ENCODE peak calls at places on chromosomes 4 and X, in five cellular contexts. O, M, G, D and H are unnamed samples.

GRCh38 chr4:722851-723360 is 17.3 kb downstream of the PCGF3 start:
- DNase-seq in G (no peak), M (no peak), D (no peak), O (no peak), H (no peak)

GRCh38 chr4:80532674-80533333 is 197.3 kb downstream of the CFAP299 start:
- DNase-seq in G (no peak), D (no peak), M (no peak), O (no peak), H (no peak)

GRCh38 chr4:63361628-63362027 is 1047.6 kb downstream of the TECRL start:
- DNase-seq in G (no peak), M (no peak), O (no peak), D (no peak), H (no peak)

GRCh38 chrX:112769034-112769433 is 71.6 kb downstream of the AMOT start:
- DNase-seq in O (no peak), M (no peak), D (no peak), G (no peak), H (no peak)

GRCh38 chr4:11529625-11530201 is 101.0 kb upstream of the HS3ST1 start:
- DNase-seq in G (no peak), O (no peak), D (no peak), M (no peak), H (no peak)

GRCh38 chr4:20982544-20982943 is 282.3 kb downstream of the PACRGL start:
- DNase-seq in G (no peak), D (no peak), M (no peak), O (no peak), H (no peak)

GRCh38 chrX:110208092-110208491 is 109.8 kb downstream of the AMMECR1 start:
- DNase-seq in M (no peak), G (no peak), O (no peak), D (no peak), H (no peak)

GRCh38 chr4:127219247-127219646 is 413.5 kb upstream of the INTU start:
- DNase-seq in G (no peak), M (no peak), D (no peak), O (no peak), H (no peak)

GRCh38 chr4:148850257-148850995 is 408.2 kb upstream of the NR3C2 start:
- DNase-seq in M (no peak), O (no peak), D (no peak), G (no peak), H (peak; percentile 20)

GRCh38 chr4:140811429-140811828 is 55.2 kb upstream of the TBC1D9 start:
- DNase-seq in G (no peak), O (no peak), M (no peak), D (no peak), H (no peak)

GRCh38 chrX:110418220-110418856 is 59.7 kb downstream of the RTL9 start:
- DNase-seq in M (peak; percentile 76), O (no peak), G (no peak), D (no peak), H (no peak)

GRCh38 chr4:128844931-128845330 is 35.4 kb downstream of the JADE1 start:
- DNase-seq in G (no peak), M (no peak), D (no peak), O (no peak), H (peak; percentile 33)

GRCh38 chr4:107937040-107937439 is 5.7 kb downstream of the CYP2U1 start:
- DNase-seq in M (no peak), O (no peak), G (no peak), D (no peak), H (no peak)

GRCh38 chrX:10570601-10571000 is 49.8 kb downstream of the MID1 start:
- DNase-seq in D (no peak), M (no peak), O (no peak), G (no peak), H (no peak)

GRCh38 chrX:154044045-154044444 is 24.3 kb upstream of the IRAK1 start:
- DNase-seq in D (no peak), O (no peak), M (no peak), G (no peak), H (no peak)

GRCh38 chr4:153001626-153002025 is 65.5 kb downstream of the FHDC1 start:
- DNase-seq in O (no peak), D (no peak), M (no peak), G (no peak), H (no peak)

GRCh38 chr4:948101-948935 is 16.1 kb downstream of the TMEM175 start:
- DNase-seq in O (no peak), M (no peak), G (no peak), D (no peak), H (peak; percentile 50)

GRCh38 chr4:32700838-32701237 is 1980.7 kb downstream of the PCDH7 start:
- DNase-seq in G (no peak), D (no peak), M (no peak), O (no peak), H (peak; percentile 81)

GRCh38 chr4:6474053-6474568 is 1.7 kb upstream of the PPP2R2C start:
- DNase-seq in G (no peak), O (no peak), D (no peak), M (peak; percentile 59), H (peak; percentile 12)

GRCh38 chr4:175930471-175930870 is 118.4 kb upstream of the GPM6A start:
- DNase-seq in M (no peak), O (no peak), G (no peak), D (no peak), H (no peak)

GRCh38 chrX:53056292-53056691 is 7.7 kb downstream of the GPR173 start:
- DNase-seq in O (no peak), M (no peak), G (no peak), D (no peak), H (no peak)

GRCh38 chr4:176150704-176151103 is 44.7 kb downstream of the SPATA4 start:
- DNase-seq in D (no peak), O (no peak), M (no peak), G (no peak), H (no peak)

GRCh38 chr4:122700178-122700725 is 32.3 kb upstream of the BBS12 start:
- DNase-seq in G (no peak), O (no peak), M (no peak), D (no peak), H (peak; percentile 12)
- TF ChIP-seq SUZ12 in G (no peak), O (no peak), M (no peak), D (no peak), H (no peak)

DNA sequence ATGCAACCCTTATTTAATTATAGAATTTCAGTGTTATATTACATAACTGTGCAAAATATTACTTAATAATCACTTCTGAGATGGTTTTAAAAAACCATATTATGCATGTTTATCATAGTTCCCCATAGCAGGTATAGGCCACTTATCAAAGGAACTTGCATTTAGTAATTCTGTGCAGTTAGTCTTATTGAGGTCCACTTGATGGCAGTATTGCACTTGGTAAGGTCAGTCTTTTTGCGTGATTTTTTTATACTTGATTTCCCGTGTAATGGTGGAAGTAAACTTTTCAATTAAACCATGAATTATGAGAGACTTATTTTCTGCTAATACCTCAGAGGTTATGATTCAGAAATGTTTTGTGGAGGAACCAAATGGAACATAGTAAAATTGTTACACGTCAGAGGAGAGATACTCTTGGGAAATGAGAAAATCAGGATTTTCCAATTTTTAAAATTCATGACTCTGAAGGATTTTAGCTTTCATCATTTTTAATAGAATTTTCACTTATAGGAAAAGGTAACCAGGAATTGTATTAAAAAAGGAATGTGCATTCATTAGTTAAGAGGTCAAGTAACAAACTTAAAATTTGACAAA is 230.0 kb downstream of the CCSER1 start:
- DNase-seq in O (no peak), D (no peak), M (peak; percentile 26), G (peak; percentile 36), H (peak; percentile 45)
- TF ChIP-seq SUZ12 in O (no peak), D (no peak), M (no peak), G (no peak), H (no peak)

GRCh38 chr4:19684079-19684478 is 567.6 kb upstream of the SLIT2 start:
- DNase-seq in O (no peak), M (no peak), G (no peak), D (no peak), H (no peak)

GRCh38 chr4:19675172-19675811 is 576.4 kb upstream of the SLIT2 start:
- DNase-seq in D (no peak), M (no peak), G (no peak), O (no peak), H (no peak)

DNA sequence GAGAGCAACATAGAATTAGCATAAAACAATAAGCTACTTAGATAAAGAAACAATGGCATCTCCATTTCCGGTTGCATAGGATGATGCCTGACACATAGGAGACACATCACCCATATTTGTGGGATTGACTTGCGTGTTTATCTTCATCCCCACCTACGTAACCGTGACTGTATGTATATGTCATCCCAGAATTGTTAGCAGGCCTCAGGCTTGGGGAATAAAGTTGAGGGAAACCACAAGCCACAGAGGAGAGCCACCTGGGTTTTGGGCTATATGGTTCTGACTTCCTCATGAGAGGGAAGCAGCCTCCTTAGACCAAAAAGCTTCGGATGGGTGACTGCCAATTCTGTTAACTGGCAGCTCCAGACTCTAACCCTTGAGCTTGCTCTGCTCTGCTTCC is 572.9 kb upstream of the SLIT2 start:
- DNase-seq in M (no peak), O (no peak), D (no peak), G (no peak), H (no peak)
- TF ChIP-seq SUZ12 in M (no peak), O (no peak), D (no peak), G (no peak), H (no peak)

DNA sequence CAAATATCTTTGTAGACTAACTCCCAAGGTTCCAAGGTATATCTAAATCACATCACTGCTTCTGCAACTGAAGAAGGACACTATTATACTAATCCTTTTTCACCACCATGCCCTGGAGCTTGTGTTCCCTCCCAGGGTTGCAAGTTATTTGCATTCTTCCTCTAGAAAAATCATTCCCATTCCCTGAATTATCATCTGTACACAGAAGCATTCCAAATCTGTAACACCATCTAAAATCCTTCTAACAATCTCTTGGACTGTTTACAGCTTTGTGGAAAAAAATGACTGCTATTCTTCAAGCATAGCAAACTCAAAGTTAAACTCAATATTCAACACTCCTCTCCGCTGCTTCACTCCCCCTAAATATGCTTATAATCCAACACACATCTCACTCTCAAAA is 1570.8 kb upstream of the ADGRL3 start:
- DNase-seq in G (no peak), M (no peak), O (no peak), D (no peak), H (no peak)
- TF ChIP-seq SUZ12 in G (no peak), M (no peak), O (no peak), D (no peak), H (no peak)

GRCh38 chrX:38277136-38277535 is 50.2 kb downstream of the RPGR start:
- DNase-seq in O (no peak), D (no peak), G (no peak), M (no peak), H (no peak)

GRCh38 chrX:38273453-38273852 is 52.8 kb upstream of the SRPX start:
- DNase-seq in D (peak; percentile 8), M (no peak), O (no peak), G (no peak), H (no peak)

GRCh38 chrX:38277802-38278201 is 49.5 kb downstream of the RPGR start:
- DNase-seq in G (no peak), M (no peak), O (no peak), D (no peak), H (peak; percentile 62)

GRCh38 chrX:38276089-38276488 is 51.2 kb downstream of the RPGR start:
- DNase-seq in D (no peak), M (no peak), O (no peak), G (no peak), H (no peak)

GRCh38 chrX:38275615-38276014 is 51.7 kb downstream of the RPGR start:
- DNase-seq in G (no peak), M (no peak), D (peak; percentile 13), O (no peak), H (peak; percentile 51)
- TF ChIP-seq SUZ12 in G (no peak), M (no peak), D (no peak), O (no peak), H (no peak)